ENCODE peak calls at places on chromosome 16, in eight cellular contexts. One of them, this sample, is unnamed.

GRCh38 chr16:75764154-75764768 is 38.0 kb upstream of the CPHXL start:
- DNase-seq in NCI-H774: peak
- DNase-seq in stimulated activated CD4-positive, alpha-beta T cell treated with anti-CD3 and anti-CD28 coated beads, Interleukin-2, amount 100 ng/mL, for 48 hours: peak
- DNase-seq in hypothalamus: peak
- DNase-seq in activated effector memory CD4-positive, alpha-beta T cell treated with anti-CD3 and anti-CD28 coated beads, Interleukin-2, amount 50 U/mL, for 16 hours: peak
- DNase-seq in H54: peak
- DNase-seq in head of caudate nucleus: peak
- DNase-seq in transverse colon: peak
- DNase-seq in this sample: peak

GRCh38 chr16:21523411-21524067 is 75.8 kb upstream of the METTL9 start:
- DNase-seq in NCI-H774: no peak
- DNase-seq in stimulated activated CD4-positive, alpha-beta T cell treated with anti-CD3 and anti-CD28 coated beads, Interleukin-2, amount 100 ng/mL, for 48 hours: no peak
- DNase-seq in hypothalamus: peak
- DNase-seq in activated effector memory CD4-positive, alpha-beta T cell treated with anti-CD3 and anti-CD28 coated beads, Interleukin-2, amount 50 U/mL, for 16 hours: no peak
- DNase-seq in H54: no peak
- DNase-seq in head of caudate nucleus: no peak
- DNase-seq in transverse colon: no peak
- DNase-seq in this sample: no peak

GRCh38 chr16:57039148-57039812 is 49.9 kb downstream of the NLRC5 start:
- DNase-seq in NCI-H774: no peak
- DNase-seq in stimulated activated CD4-positive, alpha-beta T cell treated with anti-CD3 and anti-CD28 coated beads, Interleukin-2, amount 100 ng/mL, for 48 hours: no peak
- DNase-seq in hypothalamus: no peak
- DNase-seq in activated effector memory CD4-positive, alpha-beta T cell treated with anti-CD3 and anti-CD28 coated beads, Interleukin-2, amount 50 U/mL, for 16 hours: peak
- DNase-seq in H54: no peak
- DNase-seq in head of caudate nucleus: no peak
- DNase-seq in transverse colon: peak
- DNase-seq in this sample: no peak

GRCh38 chr16:14298374-14299122 is 227.4 kb downstream of the MRTFB start:
- DNase-seq in NCI-H774: no peak
- DNase-seq in stimulated activated CD4-positive, alpha-beta T cell treated with anti-CD3 and anti-CD28 coated beads, Interleukin-2, amount 100 ng/mL, for 48 hours: no peak
- DNase-seq in hypothalamus: no peak
- DNase-seq in activated effector memory CD4-positive, alpha-beta T cell treated with anti-CD3 and anti-CD28 coated beads, Interleukin-2, amount 50 U/mL, for 16 hours: no peak
- DNase-seq in H54: no peak
- DNase-seq in head of caudate nucleus: no peak
- DNase-seq in transverse colon: no peak
- DNase-seq in this sample: no peak

GRCh38 chr16:20647736-20648135 is 49.7 kb downstream of the ACSM1 start:
- DNase-seq in NCI-H774: no peak
- DNase-seq in stimulated activated CD4-positive, alpha-beta T cell treated with anti-CD3 and anti-CD28 coated beads, Interleukin-2, amount 100 ng/mL, for 48 hours: no peak
- DNase-seq in hypothalamus: no peak
- DNase-seq in activated effector memory CD4-positive, alpha-beta T cell treated with anti-CD3 and anti-CD28 coated beads, Interleukin-2, amount 50 U/mL, for 16 hours: no peak
- DNase-seq in H54: no peak
- DNase-seq in head of caudate nucleus: no peak
- DNase-seq in transverse colon: no peak
- DNase-seq in this sample: no peak

GRCh38 chr16:88700636-88701482 is 5.3 kb downstream of the RNF166 start:
- DNase-seq in NCI-H774: no peak
- DNase-seq in stimulated activated CD4-positive, alpha-beta T cell treated with anti-CD3 and anti-CD28 coated beads, Interleukin-2, amount 100 ng/mL, for 48 hours: peak
- DNase-seq in hypothalamus: peak
- DNase-seq in activated effector memory CD4-positive, alpha-beta T cell treated with anti-CD3 and anti-CD28 coated beads, Interleukin-2, amount 50 U/mL, for 16 hours: peak
- DNase-seq in H54: peak
- DNase-seq in head of caudate nucleus: peak
- DNase-seq in transverse colon: peak
- DNase-seq in this sample: peak

GRCh38 chr16:2838928-2839327 is 8.8 kb downstream of the ZG16B start:
- DNase-seq in NCI-H774: peak
- DNase-seq in stimulated activated CD4-positive, alpha-beta T cell treated with anti-CD3 and anti-CD28 coated beads, Interleukin-2, amount 100 ng/mL, for 48 hours: peak
- DNase-seq in hypothalamus: peak
- DNase-seq in activated effector memory CD4-positive, alpha-beta T cell treated with anti-CD3 and anti-CD28 coated beads, Interleukin-2, amount 50 U/mL, for 16 hours: peak
- DNase-seq in H54: peak
- DNase-seq in head of caudate nucleus: peak
- DNase-seq in transverse colon: peak
- DNase-seq in this sample: peak

GRCh38 chr16:70407811-70408274 is 31.1 kb downstream of the ST3GAL2 start:
- DNase-seq in NCI-H774: no peak
- DNase-seq in stimulated activated CD4-positive, alpha-beta T cell treated with anti-CD3 and anti-CD28 coated beads, Interleukin-2, amount 100 ng/mL, for 48 hours: no peak
- DNase-seq in hypothalamus: peak
- DNase-seq in activated effector memory CD4-positive, alpha-beta T cell treated with anti-CD3 and anti-CD28 coated beads, Interleukin-2, amount 50 U/mL, for 16 hours: no peak
- DNase-seq in H54: no peak
- DNase-seq in head of caudate nucleus: no peak
- DNase-seq in transverse colon: no peak
- DNase-seq in this sample: no peak

GRCh38 chr16:89335803-89336485 is 118.4 kb downstream of the ZNF778 start:
- DNase-seq in NCI-H774: no peak
- DNase-seq in stimulated activated CD4-positive, alpha-beta T cell treated with anti-CD3 and anti-CD28 coated beads, Interleukin-2, amount 100 ng/mL, for 48 hours: no peak
- DNase-seq in hypothalamus: no peak
- DNase-seq in activated effector memory CD4-positive, alpha-beta T cell treated with anti-CD3 and anti-CD28 coated beads, Interleukin-2, amount 50 U/mL, for 16 hours: no peak
- DNase-seq in H54: no peak
- DNase-seq in head of caudate nucleus: no peak
- DNase-seq in transverse colon: no peak
- DNase-seq in this sample: no peak

GRCh38 chr16:85935957-85936760 is 37.2 kb downstream of the IRF8 start:
- DNase-seq in NCI-H774: no peak
- DNase-seq in stimulated activated CD4-positive, alpha-beta T cell treated with anti-CD3 and anti-CD28 coated beads, Interleukin-2, amount 100 ng/mL, for 48 hours: peak
- DNase-seq in hypothalamus: no peak
- DNase-seq in activated effector memory CD4-positive, alpha-beta T cell treated with anti-CD3 and anti-CD28 coated beads, Interleukin-2, amount 50 U/mL, for 16 hours: peak
- DNase-seq in H54: no peak
- DNase-seq in head of caudate nucleus: no peak
- DNase-seq in transverse colon: peak
- DNase-seq in this sample: peak

GRCh38 chr16:9125658-9126492 is 34.4 kb downstream of the HAPSTR1 start:
- DNase-seq in NCI-H774: no peak
- DNase-seq in stimulated activated CD4-positive, alpha-beta T cell treated with anti-CD3 and anti-CD28 coated beads, Interleukin-2, amount 100 ng/mL, for 48 hours: no peak
- DNase-seq in hypothalamus: no peak
- DNase-seq in activated effector memory CD4-positive, alpha-beta T cell treated with anti-CD3 and anti-CD28 coated beads, Interleukin-2, amount 50 U/mL, for 16 hours: no peak
- DNase-seq in H54: no peak
- DNase-seq in head of caudate nucleus: no peak
- DNase-seq in transverse colon: no peak
- DNase-seq in this sample: no peak

GRCh38 chr16:66735891-66736290 is 15.5 kb downstream of the DYNC1LI2 start:
- DNase-seq in NCI-H774: no peak
- DNase-seq in stimulated activated CD4-positive, alpha-beta T cell treated with anti-CD3 and anti-CD28 coated beads, Interleukin-2, amount 100 ng/mL, for 48 hours: no peak
- DNase-seq in hypothalamus: no peak
- DNase-seq in activated effector memory CD4-positive, alpha-beta T cell treated with anti-CD3 and anti-CD28 coated beads, Interleukin-2, amount 50 U/mL, for 16 hours: no peak
- DNase-seq in H54: no peak
- DNase-seq in head of caudate nucleus: no peak
- DNase-seq in transverse colon: no peak
- DNase-seq in this sample: no peak

GRCh38 chr16:19044781-19045180 is 22.6 kb upstream of the COQ7 start:
- DNase-seq in NCI-H774: no peak
- DNase-seq in stimulated activated CD4-positive, alpha-beta T cell treated with anti-CD3 and anti-CD28 coated beads, Interleukin-2, amount 100 ng/mL, for 48 hours: no peak
- DNase-seq in hypothalamus: no peak
- DNase-seq in activated effector memory CD4-positive, alpha-beta T cell treated with anti-CD3 and anti-CD28 coated beads, Interleukin-2, amount 50 U/mL, for 16 hours: no peak
- DNase-seq in H54: no peak
- DNase-seq in head of caudate nucleus: no peak
- DNase-seq in transverse colon: no peak
- DNase-seq in this sample: no peak

GRCh38 chr16:57749872-57750452 is 14.4 kb downstream of the KATNB1 start:
- DNase-seq in NCI-H774: no peak
- DNase-seq in stimulated activated CD4-positive, alpha-beta T cell treated with anti-CD3 and anti-CD28 coated beads, Interleukin-2, amount 100 ng/mL, for 48 hours: no peak
- DNase-seq in hypothalamus: no peak
- DNase-seq in activated effector memory CD4-positive, alpha-beta T cell treated with anti-CD3 and anti-CD28 coated beads, Interleukin-2, amount 50 U/mL, for 16 hours: no peak
- DNase-seq in H54: no peak
- DNase-seq in head of caudate nucleus: no peak
- DNase-seq in transverse colon: no peak
- DNase-seq in this sample: no peak

GRCh38 chr16:65767125-65767524 is 599.4 kb upstream of the CDH5 start:
- DNase-seq in NCI-H774: no peak
- DNase-seq in stimulated activated CD4-positive, alpha-beta T cell treated with anti-CD3 and anti-CD28 coated beads, Interleukin-2, amount 100 ng/mL, for 48 hours: no peak
- DNase-seq in hypothalamus: no peak
- DNase-seq in activated effector memory CD4-positive, alpha-beta T cell treated with anti-CD3 and anti-CD28 coated beads, Interleukin-2, amount 50 U/mL, for 16 hours: no peak
- DNase-seq in H54: no peak
- DNase-seq in head of caudate nucleus: no peak
- DNase-seq in transverse colon: no peak
- DNase-seq in this sample: no peak

GRCh38 chr16:17078950-17079631 is 391.7 kb downstream of the XYLT1 start:
- DNase-seq in NCI-H774: no peak
- DNase-seq in stimulated activated CD4-positive, alpha-beta T cell treated with anti-CD3 and anti-CD28 coated beads, Interleukin-2, amount 100 ng/mL, for 48 hours: no peak
- DNase-seq in hypothalamus: no peak
- DNase-seq in activated effector memory CD4-positive, alpha-beta T cell treated with anti-CD3 and anti-CD28 coated beads, Interleukin-2, amount 50 U/mL, for 16 hours: no peak
- DNase-seq in H54: no peak
- DNase-seq in head of caudate nucleus: no peak
- DNase-seq in transverse colon: no peak
- DNase-seq in this sample: no peak

GRCh38 chr16:22229881-22230280 is 23.8 kb downstream of the EEF2K start:
- DNase-seq in NCI-H774: no peak
- DNase-seq in stimulated activated CD4-positive, alpha-beta T cell treated with anti-CD3 and anti-CD28 coated beads, Interleukin-2, amount 100 ng/mL, for 48 hours: no peak
- DNase-seq in hypothalamus: no peak
- DNase-seq in activated effector memory CD4-positive, alpha-beta T cell treated with anti-CD3 and anti-CD28 coated beads, Interleukin-2, amount 50 U/mL, for 16 hours: no peak
- DNase-seq in H54: no peak
- DNase-seq in head of caudate nucleus: no peak
- DNase-seq in transverse colon: no peak
- DNase-seq in this sample: no peak

GRCh38 chr16:27363797-27364196 is 38.2 kb upstream of the IL21R start:
- DNase-seq in NCI-H774: no peak
- DNase-seq in stimulated activated CD4-positive, alpha-beta T cell treated with anti-CD3 and anti-CD28 coated beads, Interleukin-2, amount 100 ng/mL, for 48 hours: no peak
- DNase-seq in hypothalamus: no peak
- DNase-seq in activated effector memory CD4-positive, alpha-beta T cell treated with anti-CD3 and anti-CD28 coated beads, Interleukin-2, amount 50 U/mL, for 16 hours: no peak
- DNase-seq in H54: no peak
- DNase-seq in head of caudate nucleus: no peak
- DNase-seq in transverse colon: peak
- DNase-seq in this sample: no peak

GRCh38 chr16:68686905-68687304 is 41.8 kb downstream of the CDH3 start:
- DNase-seq in NCI-H774: no peak
- DNase-seq in stimulated activated CD4-positive, alpha-beta T cell treated with anti-CD3 and anti-CD28 coated beads, Interleukin-2, amount 100 ng/mL, for 48 hours: no peak
- DNase-seq in hypothalamus: no peak
- DNase-seq in activated effector memory CD4-positive, alpha-beta T cell treated with anti-CD3 and anti-CD28 coated beads, Interleukin-2, amount 50 U/mL, for 16 hours: no peak
- DNase-seq in H54: no peak
- DNase-seq in head of caudate nucleus: no peak
- DNase-seq in transverse colon: no peak
- DNase-seq in this sample: no peak

GRCh38 chr16:87881327-87882200 is 12.3 kb upstream of the SLC7A5 start:
- DNase-seq in NCI-H774: no peak
- DNase-seq in stimulated activated CD4-positive, alpha-beta T cell treated with anti-CD3 and anti-CD28 coated beads, Interleukin-2, amount 100 ng/mL, for 48 hours: no peak
- DNase-seq in hypothalamus: no peak
- DNase-seq in activated effector memory CD4-positive, alpha-beta T cell treated with anti-CD3 and anti-CD28 coated beads, Interleukin-2, amount 50 U/mL, for 16 hours: no peak
- DNase-seq in H54: no peak
- DNase-seq in head of caudate nucleus: no peak
- DNase-seq in transverse colon: no peak
- DNase-seq in this sample: no peak

GRCh38 chr16:66228791-66229190 is 137.7 kb upstream of the CDH5 start:
- DNase-seq in NCI-H774: no peak
- DNase-seq in stimulated activated CD4-positive, alpha-beta T cell treated with anti-CD3 and anti-CD28 coated beads, Interleukin-2, amount 100 ng/mL, for 48 hours: no peak
- DNase-seq in hypothalamus: no peak
- DNase-seq in activated effector memory CD4-positive, alpha-beta T cell treated with anti-CD3 and anti-CD28 coated beads, Interleukin-2, amount 50 U/mL, for 16 hours: no peak
- DNase-seq in H54: no peak
- DNase-seq in head of caudate nucleus: no peak
- DNase-seq in transverse colon: no peak
- DNase-seq in this sample: no peak

GRCh38 chr16:66920924-66921680 is 2.4 kb upstream of the CDH16 start:
- DNase-seq in NCI-H774: no peak
- DNase-seq in stimulated activated CD4-positive, alpha-beta T cell treated with anti-CD3 and anti-CD28 coated beads, Interleukin-2, amount 100 ng/mL, for 48 hours: no peak
- DNase-seq in hypothalamus: no peak
- DNase-seq in activated effector memory CD4-positive, alpha-beta T cell treated with anti-CD3 and anti-CD28 coated beads, Interleukin-2, amount 50 U/mL, for 16 hours: no peak
- DNase-seq in H54: no peak
- DNase-seq in head of caudate nucleus: no peak
- DNase-seq in transverse colon: no peak
- DNase-seq in this sample: no peak

GRCh38 chr16:58638148-58639036 is 8.8 kb upstream of the CNOT1 start:
- DNase-seq in NCI-H774: no peak
- DNase-seq in stimulated activated CD4-positive, alpha-beta T cell treated with anti-CD3 and anti-CD28 coated beads, Interleukin-2, amount 100 ng/mL, for 48 hours: no peak
- DNase-seq in hypothalamus: no peak
- DNase-seq in activated effector memory CD4-positive, alpha-beta T cell treated with anti-CD3 and anti-CD28 coated beads, Interleukin-2, amount 50 U/mL, for 16 hours: no peak
- DNase-seq in H54: peak
- DNase-seq in head of caudate nucleus: no peak
- DNase-seq in transverse colon: peak
- DNase-seq in this sample: no peak

GRCh38 chr16:87765473-87765775 is 362 bp downstream of the KLHDC4 start:
- DNase-seq in NCI-H774: no peak
- DNase-seq in stimulated activated CD4-positive, alpha-beta T cell treated with anti-CD3 and anti-CD28 coated beads, Interleukin-2, amount 100 ng/mL, for 48 hours: peak
- DNase-seq in hypothalamus: no peak
- DNase-seq in activated effector memory CD4-positive, alpha-beta T cell treated with anti-CD3 and anti-CD28 coated beads, Interleukin-2, amount 50 U/mL, for 16 hours: peak
- DNase-seq in H54: peak
- DNase-seq in head of caudate nucleus: no peak
- DNase-seq in transverse colon: peak
- DNase-seq in this sample: peak

GRCh38 chr16:457732-458400 is 32.4 kb downstream of the RAB11FIP3 start:
- DNase-seq in NCI-H774: no peak
- DNase-seq in stimulated activated CD4-positive, alpha-beta T cell treated with anti-CD3 and anti-CD28 coated beads, Interleukin-2, amount 100 ng/mL, for 48 hours: no peak
- DNase-seq in hypothalamus: peak
- DNase-seq in activated effector memory CD4-positive, alpha-beta T cell treated with anti-CD3 and anti-CD28 coated beads, Interleukin-2, amount 50 U/mL, for 16 hours: no peak
- DNase-seq in H54: no peak
- DNase-seq in head of caudate nucleus: peak
- DNase-seq in transverse colon: no peak
- DNase-seq in this sample: no peak

GRCh38 chr16:67490330-67491096 is 7.2 kb upstream of the AGRP start:
- DNase-seq in NCI-H774: no peak
- DNase-seq in stimulated activated CD4-positive, alpha-beta T cell treated with anti-CD3 and anti-CD28 coated beads, Interleukin-2, amount 100 ng/mL, for 48 hours: no peak
- DNase-seq in hypothalamus: no peak
- DNase-seq in activated effector memory CD4-positive, alpha-beta T cell treated with anti-CD3 and anti-CD28 coated beads, Interleukin-2, amount 50 U/mL, for 16 hours: no peak
- DNase-seq in H54: no peak
- DNase-seq in head of caudate nucleus: no peak
- DNase-seq in transverse colon: no peak
- DNase-seq in this sample: no peak

GRCh38 chr16:54952195-54952594 is 21.5 kb downstream of the IRX5 start:
- DNase-seq in NCI-H774: no peak
- DNase-seq in stimulated activated CD4-positive, alpha-beta T cell treated with anti-CD3 and anti-CD28 coated beads, Interleukin-2, amount 100 ng/mL, for 48 hours: no peak
- DNase-seq in hypothalamus: no peak
- DNase-seq in activated effector memory CD4-positive, alpha-beta T cell treated with anti-CD3 and anti-CD28 coated beads, Interleukin-2, amount 50 U/mL, for 16 hours: no peak
- DNase-seq in H54: no peak
- DNase-seq in head of caudate nucleus: no peak
- DNase-seq in transverse colon: no peak
- DNase-seq in this sample: no peak

GRCh38 chr16:23947838-23948237 is 112.1 kb downstream of the PRKCB start:
- DNase-seq in NCI-H774: no peak
- DNase-seq in stimulated activated CD4-positive, alpha-beta T cell treated with anti-CD3 and anti-CD28 coated beads, Interleukin-2, amount 100 ng/mL, for 48 hours: no peak
- DNase-seq in hypothalamus: no peak
- DNase-seq in activated effector memory CD4-positive, alpha-beta T cell treated with anti-CD3 and anti-CD28 coated beads, Interleukin-2, amount 50 U/mL, for 16 hours: no peak
- DNase-seq in H54: no peak
- DNase-seq in head of caudate nucleus: no peak
- DNase-seq in transverse colon: no peak
- DNase-seq in this sample: no peak

GRCh38 chr16:19527161-19527560 is 3.4 kb downstream of the CCP110 start:
- DNase-seq in NCI-H774: no peak
- DNase-seq in stimulated activated CD4-positive, alpha-beta T cell treated with anti-CD3 and anti-CD28 coated beads, Interleukin-2, amount 100 ng/mL, for 48 hours: no peak
- DNase-seq in hypothalamus: no peak
- DNase-seq in activated effector memory CD4-positive, alpha-beta T cell treated with anti-CD3 and anti-CD28 coated beads, Interleukin-2, amount 50 U/mL, for 16 hours: no peak
- DNase-seq in H54: no peak
- DNase-seq in head of caudate nucleus: no peak
- DNase-seq in transverse colon: no peak
- DNase-seq in this sample: no peak

GRCh38 chr16:89696598-89697128 is 4.8 kb downstream of the SPATA2L start:
- DNase-seq in NCI-H774: no peak
- DNase-seq in stimulated activated CD4-positive, alpha-beta T cell treated with anti-CD3 and anti-CD28 coated beads, Interleukin-2, amount 100 ng/mL, for 48 hours: no peak
- DNase-seq in hypothalamus: no peak
- DNase-seq in activated effector memory CD4-positive, alpha-beta T cell treated with anti-CD3 and anti-CD28 coated beads, Interleukin-2, amount 50 U/mL, for 16 hours: peak
- DNase-seq in H54: no peak
- DNase-seq in head of caudate nucleus: no peak
- DNase-seq in transverse colon: peak
- DNase-seq in this sample: no peak

This sample was measured in GM12891.